ENCODE peak calls at places on chromosomes 1 and 21, in ten cellular contexts. W, P, M, A, H, J, F, Z, Y and B are unnamed samples.

GRCh38 chr1:206674745-206675175 is 9.9 kb upstream of the MAPKAPK2 start:
- DNase-seq in W (peak), Z (peak), P (no peak), Y (no peak), H (no peak), F (peak), J (no peak), A (no peak), M (peak), B (no peak)

GRCh38 chr1:22729400-22729773 is 18.7 kb downstream of the EPHB2 start:
- DNase-seq in Y (no peak), M (no peak), H (no peak), P (no peak), W (no peak), Z (no peak), J (no peak), A (no peak), F (no peak), B (no peak)

GRCh38 chr1:174068000-174068399 is 45.8 kb upstream of the RC3H1 start:
- DNase-seq in M (no peak), A (no peak), P (no peak), H (no peak), Y (no peak), Z (no peak), F (no peak), J (no peak), W (no peak), B (peak)

GRCh38 chr21:33402011-33402979 is 918 bp upstream of the IFNGR2 start:
- DNase-seq in M (peak), Y (peak), F (peak), W (peak), J (no peak), A (no peak), P (no peak), H (no peak), Z (peak), B (peak)

GRCh38 chr1:111192643-111193519 is 7.6 kb downstream of the DENND2D start:
- DNase-seq in J (no peak), A (no peak), F (no peak), Y (no peak), P (no peak), Z (peak), H (peak), W (peak), M (no peak), B (no peak)

GRCh38 chr1:82775402-82776000 is 974.8 kb downstream of the ADGRL2 start:
- DNase-seq in J (no peak), Y (peak), H (peak), W (peak), F (no peak), Z (peak), P (peak), A (no peak), M (peak), B (peak)

GRCh38 chr1:43874716-43875115 is 58.9 kb upstream of the ARTN start:
- DNase-seq in W (no peak), Z (no peak), A (no peak), H (no peak), P (no peak), J (no peak), F (no peak), Y (no peak), M (no peak), B (no peak)

GRCh38 chr1:8422439-8423133 is 104.7 kb downstream of the SLC45A1 start:
- DNase-seq in Y (peak), P (no peak), A (no peak), W (peak), Z (peak), H (no peak), J (no peak), F (no peak), M (peak), B (peak)

GRCh38 chr1:24769656-24770651 is 24.7 kb downstream of the CLIC4 start:
- DNase-seq in M (peak), A (no peak), Y (no peak), F (peak), Z (peak), P (no peak), J (no peak), H (no peak), W (peak), B (no peak)

GRCh38 chr1:236952279-236953003 is 51.8 kb downstream of the MT1HL1 start:
- DNase-seq in F (no peak), A (no peak), M (no peak), Z (no peak), P (no peak), H (no peak), W (no peak), Y (peak), J (no peak), B (no peak)

GRCh38 chr1:89022167-89022959 is at the start of gene GBP3:
- DNase-seq in Y (no peak), A (no peak), W (peak), P (no peak), J (peak), H (no peak), M (no peak), F (no peak), Z (peak), B (peak)

GRCh38 chr1:226001852-226002666 is 2.9 kb upstream of the SDE2 start:
- DNase-seq in W (peak), J (no peak), F (no peak), P (no peak), Y (no peak), M (peak), H (no peak), A (peak), Z (peak), B (peak)

GRCh38 chr1:113871597-113872113 is at the start of gene PTPN22:
- DNase-seq in W (peak), A (peak), P (peak), Y (no peak), Z (peak), F (peak), J (no peak), H (peak), M (no peak), B (peak)

GRCh38 chr1:46940307-46940706 is 969 bp downstream of the CYP4A11 start:
- DNase-seq in J (no peak), W (no peak), Z (no peak), F (no peak), A (no peak), H (no peak), P (no peak), M (no peak), Y (no peak), B (no peak)